ENCODE peak calls at places on chromosome 10, in six cellular contexts. W is cardiac muscle cell, S is EH, F is HCT116, U is DMS 273 treated with DMSO at 0.1 percent for 48 hours, Y is COR-L47. L is an unnamed sample.
A peak's percentile ranks its signal among the peaks of the same experiment; 100 is the strongest.

GRCh38 chr10:128268015-128268722 is 141.9 kb upstream of the MKI67 start:
- DNase-seq in W (peak; percentile 58), S (no peak), F (peak; percentile 31), U (no peak), Y (no peak), L (no peak)

GRCh38 chr10:78025685-78026364 is 3.5 kb downstream of the POLR3A start:
- DNase-seq in W (no peak), S (peak; percentile 64), F (no peak), U (no peak), Y (no peak), L (no peak)

GRCh38 chr10:570631-571565 is 118.6 kb downstream of the DIP2C start:
- DNase-seq in W (no peak), S (no peak), F (no peak), U (no peak), Y (no peak), L (no peak)

GRCh38 chr10:131996508-131997365 is 15.0 kb upstream of the BNIP3 start:
- DNase-seq in W (no peak), S (no peak), F (no peak), U (no peak), Y (no peak), L (no peak)

GRCh38 chr10:60480865-60481563 is 91.3 kb upstream of the ANK3 start:
- DNase-seq in W (peak; percentile 92), S (peak; percentile 82), F (peak; percentile 12), U (peak; percentile 42), Y (no peak), L (peak; percentile 95)

GRCh38 chr10:129758180-129758579 is 205.9 kb downstream of the EBF3 start:
- DNase-seq in W (no peak), S (no peak), F (no peak), U (no peak), Y (no peak), L (no peak)

GRCh38 chr10:93752761-93753160 is 5.0 kb upstream of the LGI1 start:
- DNase-seq in W (peak; percentile 33), S (peak; percentile 84), F (peak; percentile 49), U (no peak), Y (no peak), L (no peak)

GRCh38 chr10:75598998-75599397 is 167.6 kb downstream of the LRMDA start:
- DNase-seq in W (no peak), S (no peak), F (no peak), U (no peak), Y (no peak), L (no peak)

GRCh38 chr10:7697304-7697822 is 5.8 kb upstream of the ITIH2 start:
- DNase-seq in W (no peak), S (no peak), F (no peak), U (no peak), Y (no peak), L (no peak)

GRCh38 chr10:109277456-109277855 is 645.9 kb downstream of the XPNPEP1 start:
- DNase-seq in W (no peak), S (peak; percentile 62), F (no peak), U (no peak), Y (no peak), L (no peak)

GRCh38 chr10:16341637-16342036 is 95.2 kb upstream of the PTER start:
- DNase-seq in W (no peak), S (no peak), F (no peak), U (no peak), Y (no peak), L (no peak)

GRCh38 chr10:114239117-114239993 is at the start of gene VWA2:
- DNase-seq in W (no peak), S (no peak), F (no peak), U (no peak), Y (peak; percentile 44), L (no peak)

GRCh38 chr10:110724116-110724701 is 80.1 kb downstream of the RBM20 start:
- DNase-seq in W (no peak), S (no peak), F (no peak), U (no peak), Y (no peak), L (no peak)

GRCh38 chr10:80268266-80268665 is 21.2 kb downstream of the MAT1A start:
- DNase-seq in W (no peak), S (peak; percentile 61), F (no peak), U (no peak), Y (no peak), L (no peak)

GRCh38 chr10:52751337-52751736 is 21.2 kb downstream of the MBL2 start:
- DNase-seq in W (no peak), S (no peak), F (no peak), U (no peak), Y (no peak), L (no peak)

GRCh38 chr10:48764486-48764885 is 79.8 kb downstream of the WDFY4 start:
- DNase-seq in W (no peak), S (no peak), F (no peak), U (no peak), Y (no peak), L (no peak)

GRCh38 chr10:86263907-86264306 is 102.7 kb downstream of the GRID1 start:
- DNase-seq in W (no peak), S (no peak), F (no peak), U (no peak), Y (no peak), L (no peak)

GRCh38 chr10:43461950-43462349 is 25.0 kb downstream of the ZNF487 start:
- DNase-seq in W (peak; percentile 90), S (peak; percentile 76), F (peak; percentile 80), U (peak; percentile 14), Y (peak; percentile 53), L (peak; percentile 5)

GRCh38 chr10:118800920-118801319 is 46.1 kb upstream of the CACUL1 start:
- DNase-seq in W (peak; percentile 19), S (peak; percentile 8), F (no peak), U (no peak), Y (no peak), L (no peak)

GRCh38 chr10:93463723-93464511 is 18.2 kb downstream of the MYOF start:
- DNase-seq in W (peak; percentile 87), S (peak; percentile 82), F (no peak), U (no peak), Y (no peak), L (no peak)